ENCODE peak calls at places on chromosomes 16 and 17, in eight cellular contexts. One of them, this sample, is unnamed.

GRCh38 chr16:86823895-86824671 is 245.7 kb downstream of the FOXL1 start:
- DNase-seq in breast epithelium: no peak
- DNase-seq in K562: no peak
- DNase-seq in prostate gland: no peak
- DNase-seq in HCT116: no peak
- DNase-seq in stomach: no peak
- DNase-seq in transverse colon: no peak
- DNase-seq in H1: no peak
- DNase-seq in this sample: no peak

GRCh38 chr17:76452102-76452645 is 778 bp downstream of the UBE2O start:
- DNase-seq in breast epithelium: no peak
- DNase-seq in K562: no peak
- DNase-seq in prostate gland: no peak
- DNase-seq in HCT116: no peak
- DNase-seq in stomach: peak
- DNase-seq in transverse colon: peak
- DNase-seq in H1: no peak
- DNase-seq in this sample: no peak

GRCh38 chr16:9061358-9061813 is 30.1 kb upstream of the HAPSTR1 start:
- DNase-seq in breast epithelium: peak
- DNase-seq in K562: no peak
- DNase-seq in prostate gland: no peak
- DNase-seq in HCT116: no peak
- DNase-seq in stomach: no peak
- DNase-seq in transverse colon: peak
- DNase-seq in H1: no peak
- DNase-seq in this sample: no peak

GRCh38 chr17:57226793-57227192 is 29.5 kb upstream of the MSI2 start:
- DNase-seq in breast epithelium: no peak
- DNase-seq in K562: no peak
- DNase-seq in prostate gland: no peak
- DNase-seq in HCT116: no peak
- DNase-seq in stomach: no peak
- DNase-seq in transverse colon: no peak
- DNase-seq in H1: no peak
- DNase-seq in this sample: no peak

GRCh38 chr16:65807858-65808257 is 558.6 kb upstream of the CDH5 start:
- DNase-seq in breast epithelium: no peak
- DNase-seq in K562: no peak
- DNase-seq in prostate gland: no peak
- DNase-seq in HCT116: no peak
- DNase-seq in stomach: no peak
- DNase-seq in transverse colon: no peak
- DNase-seq in H1: no peak
- DNase-seq in this sample: no peak

GRCh38 chr16:86533076-86533475 is 22.0 kb downstream of the MTHFSD start:
- DNase-seq in breast epithelium: no peak
- DNase-seq in K562: no peak
- DNase-seq in prostate gland: no peak
- DNase-seq in HCT116: no peak
- DNase-seq in stomach: no peak
- DNase-seq in transverse colon: no peak
- DNase-seq in H1: no peak
- DNase-seq in this sample: no peak

GRCh38 chr17:32222621-32223020 is 43.0 kb upstream of the RHBDL3 start:
- DNase-seq in breast epithelium: no peak
- DNase-seq in K562: no peak
- DNase-seq in prostate gland: no peak
- DNase-seq in HCT116: no peak
- DNase-seq in stomach: no peak
- DNase-seq in transverse colon: no peak
- DNase-seq in H1: no peak
- DNase-seq in this sample: no peak

GRCh38 chr16:83689385-83689831 is 118.4 kb upstream of the HSBP1 start:
- DNase-seq in breast epithelium: no peak
- DNase-seq in K562: no peak
- DNase-seq in prostate gland: no peak
- DNase-seq in HCT116: no peak
- DNase-seq in stomach: no peak
- DNase-seq in transverse colon: no peak
- DNase-seq in H1: no peak
- DNase-seq in this sample: no peak

GRCh38 chr17:45189002-45189401 is 27.3 kb downstream of the HEXIM2 start:
- DNase-seq in breast epithelium: no peak
- DNase-seq in K562: no peak
- DNase-seq in prostate gland: no peak
- DNase-seq in HCT116: no peak
- DNase-seq in stomach: no peak
- DNase-seq in transverse colon: no peak
- DNase-seq in H1: no peak
- DNase-seq in this sample: no peak

GRCh38 chr17:45186955-45187354 is 25.3 kb downstream of the HEXIM2 start:
- DNase-seq in breast epithelium: no peak
- DNase-seq in K562: no peak
- DNase-seq in prostate gland: no peak
- DNase-seq in HCT116: no peak
- DNase-seq in stomach: no peak
- DNase-seq in transverse colon: no peak
- DNase-seq in H1: no peak
- DNase-seq in this sample: no peak

GRCh38 chr17:45195424-45195823 is 26.3 kb upstream of the FMNL1 start:
- DNase-seq in breast epithelium: no peak
- DNase-seq in K562: no peak
- DNase-seq in prostate gland: no peak
- DNase-seq in HCT116: no peak
- DNase-seq in stomach: no peak
- DNase-seq in transverse colon: no peak
- DNase-seq in H1: no peak
- DNase-seq in this sample: no peak

DNA sequence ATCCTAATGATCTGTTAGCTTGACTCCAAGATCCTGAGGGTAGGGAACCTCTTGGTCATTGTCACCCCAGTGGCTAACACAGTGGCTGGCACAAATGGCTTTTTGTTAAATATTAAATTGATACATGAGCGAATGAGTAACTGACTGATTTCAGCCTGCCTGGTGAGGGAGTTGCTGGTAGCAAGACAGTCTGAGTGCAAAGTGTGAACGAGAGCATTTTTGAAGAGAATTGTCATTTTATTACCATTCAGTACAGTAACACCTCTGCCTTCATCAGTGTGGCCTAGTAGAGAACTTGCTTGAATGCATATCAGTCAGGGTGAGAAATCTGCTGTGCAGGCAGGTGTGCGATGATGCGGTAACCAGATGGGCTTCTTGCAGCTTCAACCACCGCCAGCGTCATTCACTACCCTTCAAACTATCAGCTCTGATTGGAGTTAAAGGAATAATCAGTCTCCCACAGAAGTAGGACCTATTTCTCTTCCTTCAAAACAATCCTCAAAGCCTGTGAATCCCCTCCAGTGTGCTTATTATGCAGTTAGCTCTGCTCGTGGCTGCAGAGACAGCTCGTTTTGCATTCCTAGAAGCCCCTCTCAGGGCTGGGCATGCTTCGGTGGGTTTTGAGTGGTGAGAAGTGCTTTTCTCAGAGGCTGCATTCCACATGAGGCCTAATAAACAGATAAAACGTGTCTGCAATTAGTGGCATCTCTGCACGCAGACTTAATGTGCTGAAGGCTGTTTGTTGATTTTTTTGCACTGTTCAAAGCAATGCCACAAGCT is 29.0 kb downstream of the HEXIM2 start:
- DNase-seq in breast epithelium: no peak
- DNase-seq in K562: no peak
- DNase-seq in prostate gland: no peak
- DNase-seq in HCT116: no peak
- DNase-seq in stomach: no peak
- DNase-seq in transverse colon: no peak
- DNase-seq in H1: no peak
- DNase-seq in this sample: no peak
- TF ChIP-seq POLR2AphosphoS5 in breast epithelium: no peak
- TF ChIP-seq POLR2AphosphoS5 in K562: no peak
- TF ChIP-seq POLR2AphosphoS5 in prostate gland: no peak
- TF ChIP-seq POLR2AphosphoS5 in HCT116: no peak
- TF ChIP-seq POLR2AphosphoS5 in stomach: no peak
- TF ChIP-seq POLR2AphosphoS5 in transverse colon: no peak
- TF ChIP-seq POLR2AphosphoS5 in H1: no peak
- TF ChIP-seq POLR2AphosphoS5 in this sample: no peak

GRCh38 chr17:39199986-39200879 is at the start of gene RPL19:
- DNase-seq in breast epithelium: peak
- DNase-seq in K562: peak
- DNase-seq in prostate gland: peak
- DNase-seq in HCT116: peak
- DNase-seq in stomach: peak
- DNase-seq in transverse colon: peak
- DNase-seq in H1: peak
- DNase-seq in this sample: peak
- TF ChIP-seq POLR2A in breast epithelium: peak
- TF ChIP-seq POLR2A in K562: peak
- TF ChIP-seq POLR2A in prostate gland: no peak
- TF ChIP-seq POLR2A in HCT116: peak
- TF ChIP-seq POLR2A in stomach: no peak
- TF ChIP-seq POLR2A in transverse colon: peak
- TF ChIP-seq POLR2A in H1: peak
- TF ChIP-seq POLR2A in this sample: peak

GRCh38 chr17:10733666-10734065 is 3.8 kb upstream of the TMEM220 start:
- DNase-seq in breast epithelium: no peak
- DNase-seq in K562: no peak
- DNase-seq in prostate gland: no peak
- DNase-seq in HCT116: no peak
- DNase-seq in stomach: no peak
- DNase-seq in transverse colon: peak
- DNase-seq in H1: no peak
- DNase-seq in this sample: no peak

GRCh38 chr17:10728331-10728730 is 1.5 kb downstream of the TMEM220 start:
- DNase-seq in breast epithelium: no peak
- DNase-seq in K562: no peak
- DNase-seq in prostate gland: no peak
- DNase-seq in HCT116: no peak
- DNase-seq in stomach: no peak
- DNase-seq in transverse colon: no peak
- DNase-seq in H1: no peak
- DNase-seq in this sample: no peak

GRCh38 chr17:10730956-10731879 is 1.4 kb upstream of the TMEM220 start:
- DNase-seq in breast epithelium: no peak
- DNase-seq in K562: no peak
- DNase-seq in prostate gland: no peak
- DNase-seq in HCT116: no peak
- DNase-seq in stomach: peak
- DNase-seq in transverse colon: no peak
- DNase-seq in H1: no peak
- DNase-seq in this sample: no peak

GRCh38 chr17:10727192-10727591 is 2.6 kb downstream of the TMEM220 start:
- DNase-seq in breast epithelium: no peak
- DNase-seq in K562: no peak
- DNase-seq in prostate gland: no peak
- DNase-seq in HCT116: no peak
- DNase-seq in stomach: no peak
- DNase-seq in transverse colon: no peak
- DNase-seq in H1: no peak
- DNase-seq in this sample: no peak

DNA sequence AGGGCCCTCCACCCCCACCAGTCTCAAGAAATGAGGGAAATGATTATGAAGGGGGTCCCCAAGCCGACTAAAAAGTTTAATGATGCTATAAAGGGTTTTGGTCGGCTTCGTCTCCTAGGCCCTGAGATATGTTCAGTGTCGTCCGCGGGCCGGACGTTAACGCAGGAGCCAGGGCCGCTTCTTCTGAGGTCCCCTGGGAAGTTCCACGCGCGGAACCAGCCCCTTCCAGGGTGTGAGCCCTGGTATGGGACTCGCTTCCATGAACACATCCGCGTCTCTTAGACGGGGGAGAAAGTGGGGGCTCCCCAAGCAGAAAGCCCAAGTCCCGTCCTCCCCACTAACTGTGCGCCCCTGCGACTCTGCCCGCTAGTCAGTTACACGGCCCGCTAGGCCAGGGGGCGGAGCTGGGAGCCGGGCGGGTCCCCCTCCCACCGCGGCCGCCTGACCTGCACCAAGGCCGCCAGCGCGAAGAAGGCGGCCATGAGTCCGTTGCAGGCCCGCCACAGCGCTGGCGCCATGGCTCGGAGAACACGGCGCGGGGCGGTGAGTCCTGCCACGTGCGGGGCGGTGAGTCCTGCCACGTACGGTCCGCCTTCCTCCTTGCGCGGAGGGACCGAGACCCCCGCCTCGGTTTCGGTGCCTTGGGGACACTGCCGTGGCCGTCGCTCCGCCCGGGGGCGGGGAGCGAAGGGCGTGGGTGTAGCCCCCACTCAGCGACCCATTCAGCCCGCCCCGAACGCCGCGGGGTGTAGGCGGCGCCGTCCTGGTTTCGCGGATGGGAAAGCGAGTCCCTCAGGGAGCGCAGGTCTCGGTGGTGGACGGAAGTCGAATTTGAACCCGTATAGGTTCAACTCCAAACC is at the start of gene TMEM220:
- DNase-seq in breast epithelium: peak
- DNase-seq in K562: no peak
- DNase-seq in prostate gland: peak
- DNase-seq in HCT116: no peak
- DNase-seq in stomach: peak
- DNase-seq in transverse colon: peak
- DNase-seq in H1: peak
- DNase-seq in this sample: peak
- TF ChIP-seq POLR2AphosphoS5 in breast epithelium: peak
- TF ChIP-seq POLR2AphosphoS5 in K562: no peak
- TF ChIP-seq POLR2AphosphoS5 in prostate gland: peak
- TF ChIP-seq POLR2AphosphoS5 in HCT116: no peak
- TF ChIP-seq POLR2AphosphoS5 in stomach: peak
- TF ChIP-seq POLR2AphosphoS5 in transverse colon: peak
- TF ChIP-seq POLR2AphosphoS5 in H1: peak
- TF ChIP-seq POLR2AphosphoS5 in this sample: no peak

DNA sequence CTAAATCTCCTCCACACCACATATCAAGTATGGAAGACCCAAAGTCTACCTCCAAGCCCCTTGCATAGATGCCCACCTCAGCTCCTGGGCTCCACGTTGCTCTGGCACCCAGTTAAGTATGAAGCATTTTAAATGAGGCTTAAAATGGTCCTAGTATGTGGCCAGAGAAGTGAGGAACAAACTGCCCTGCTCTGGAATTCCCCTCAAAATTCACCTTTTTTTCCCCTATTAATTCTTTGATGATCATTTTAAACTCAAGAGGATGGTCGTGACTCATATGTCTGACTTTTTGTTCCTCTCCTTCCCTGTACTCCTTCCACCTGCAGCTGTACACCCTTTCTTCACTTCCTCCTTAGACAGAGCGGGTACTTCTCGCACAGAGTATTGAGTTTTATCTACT is 234.5 kb upstream of the MYOCD start:
- DNase-seq in breast epithelium: no peak
- DNase-seq in K562: no peak
- DNase-seq in prostate gland: no peak
- DNase-seq in HCT116: no peak
- DNase-seq in stomach: no peak
- DNase-seq in transverse colon: no peak
- DNase-seq in H1: no peak
- DNase-seq in this sample: peak
- TF ChIP-seq POLR2A in breast epithelium: no peak
- TF ChIP-seq POLR2A in K562: no peak
- TF ChIP-seq POLR2A in prostate gland: no peak
- TF ChIP-seq POLR2A in HCT116: no peak
- TF ChIP-seq POLR2A in stomach: no peak
- TF ChIP-seq POLR2A in transverse colon: no peak
- TF ChIP-seq POLR2A in H1: no peak
- TF ChIP-seq POLR2A in this sample: peak

This sample was measured in GM12892.